ENCODE peak calls at places on chromosomes 4 and X, in eight cellular contexts. I is A549, D is IMR-90, H is astrocyte of the cerebellum, S is left lung, E is mammary epithelial cell, N is choroid plexus epithelial cell, Q is uterus. F is an unnamed sample.

GRCh38 chrX:40107291-40108083 is 9.7 kb upstream of the BCOR start:
- DNase-seq in S (peak), I (peak), D (no peak), Q (peak), E (no peak), N (no peak), H (no peak), F (peak)

GRCh38 chr4:113996599-113997177 is 17.2 kb upstream of the ARSJ start:
- DNase-seq in N (no peak), S (peak), Q (no peak), I (no peak), E (peak), H (no peak), D (peak), F (no peak)

GRCh38 chr4:12791536-12791935 is 692.6 kb downstream of the RAB28 start:
- DNase-seq in H (no peak), Q (no peak), I (no peak), E (no peak), D (no peak), N (peak), S (no peak), F (no peak)

GRCh38 chr4:109559625-109559982 is 442 bp upstream of the MCUB start:
- DNase-seq in H (no peak), S (peak), D (no peak), N (no peak), E (no peak), Q (peak), I (no peak), F (peak)

GRCh38 chr4:104449537-104449936 is 45.2 kb downstream of the CXXC4 start:
- DNase-seq in H (no peak), S (no peak), D (no peak), N (no peak), Q (no peak), I (no peak), E (peak), F (no peak)

GRCh38 chr4:8547912-8548730 is 32.1 kb upstream of the GPR78 start:
- DNase-seq in S (no peak), N (no peak), E (no peak), Q (no peak), H (no peak), D (no peak), I (no peak), F (peak)

GRCh38 chr4:104906274-104906673 is 240.4 kb upstream of the TET2 start:
- DNase-seq in E (no peak), S (no peak), I (no peak), N (no peak), H (no peak), D (no peak), Q (no peak), F (no peak)

GRCh38 chr4:121777625-121778024 is 12.7 kb upstream of the SMIM43 start:
- DNase-seq in N (no peak), Q (no peak), E (no peak), H (no peak), D (no peak), I (no peak), S (no peak), F (no peak)

GRCh38 chr4:141215030-141215429 is 5.7 kb upstream of the ZNF330 start:
- DNase-seq in Q (no peak), N (no peak), E (no peak), S (no peak), D (no peak), I (no peak), H (no peak), F (no peak)

GRCh38 chr4:33060873-33061542 is 2340.8 kb downstream of the PCDH7 start:
- DNase-seq in D (peak), N (peak), S (no peak), Q (no peak), I (peak), H (peak), E (peak), F (peak)

GRCh38 chr4:88660446-88661294 is 37.0 kb downstream of the NAP1L5 start:
- DNase-seq in S (no peak), Q (no peak), H (no peak), E (peak), N (peak), D (peak), I (peak), F (no peak)

GRCh38 chrX:43375146-43375545 is 281.0 kb upstream of the MAOA start:
- DNase-seq in Q (no peak), N (no peak), H (no peak), I (no peak), S (no peak), E (no peak), D (no peak), F (no peak)

GRCh38 chr4:76963136-76963477 is 13.6 kb downstream of the SEPTIN11 start:
- DNase-seq in Q (no peak), N (peak), H (no peak), S (no peak), E (no peak), I (no peak), D (no peak), F (no peak)

GRCh38 chr4:124940387-124940786 is 227.9 kb upstream of the ANKRD50 start:
- DNase-seq in I (peak), N (peak), Q (no peak), D (peak), E (peak), H (peak), S (no peak), F (no peak)

GRCh38 chr4:156968479-156968984 is 3.1 kb downstream of the PDGFC start:
- DNase-seq in E (peak), S (no peak), N (peak), H (peak), Q (peak), I (peak), D (peak), F (no peak)

GRCh38 chrX:2283111-2283847 is 217.5 kb downstream of the DHRSX start:
- DNase-seq in S (no peak), I (no peak), H (peak), Q (no peak), N (no peak), E (no peak), D (no peak), F (no peak)

GRCh38 chr4:124304936-124305335 is 407.6 kb downstream of the ANKRD50 start:
- DNase-seq in Q (no peak), S (no peak), N (peak), I (no peak), H (peak), E (no peak), D (no peak), F (no peak)

GRCh38 chr4:52248836-52249235 is 197.7 kb downstream of the SPATA18 start:
- DNase-seq in Q (no peak), H (no peak), I (no peak), D (no peak), E (peak), S (no peak), N (peak), F (no peak)

GRCh38 chrX:24153796-24154189 is 4.3 kb downstream of the ZFX start:
- DNase-seq in Q (no peak), D (no peak), N (no peak), I (peak), E (no peak), H (no peak), S (no peak), F (no peak)

GRCh38 chr4:152352645-152353116 is 183.2 kb downstream of the FBXW7 start:
- DNase-seq in I (peak), D (peak), Q (peak), H (peak), N (peak), S (no peak), E (peak), F (peak)

GRCh38 chr4:56552273-56552672 is 46.7 kb downstream of the ARL9 start:
- DNase-seq in D (no peak), S (no peak), I (no peak), N (no peak), H (no peak), E (no peak), Q (no peak), F (no peak)

GRCh38 chr4:98746530-98746929 is 88.1 kb upstream of the TSPAN5 start:
- DNase-seq in Q (no peak), N (no peak), S (no peak), H (no peak), D (peak), I (no peak), E (peak), F (no peak)

GRCh38 chr4:79338148-79338547 is 12.3 kb upstream of the NAA11 start:
- DNase-seq in I (no peak), H (no peak), S (no peak), D (no peak), N (no peak), Q (no peak), E (no peak), F (no peak)

GRCh38 chr4:3479358-3480101 is 16.4 kb downstream of the DOK7 start:
- DNase-seq in D (no peak), N (no peak), E (no peak), H (no peak), S (peak), Q (no peak), I (no peak), F (no peak)

GRCh38 chr4:94957030-94957429 is 199.3 kb downstream of the BMPR1B start:
- DNase-seq in S (no peak), I (no peak), Q (no peak), H (no peak), N (no peak), D (no peak), E (no peak), F (no peak)

GRCh38 chr4:122099896-122100295 is 52.2 kb upstream of the BLTP1 start:
- DNase-seq in H (peak), N (peak), I (no peak), E (no peak), S (no peak), Q (no peak), D (peak), F (no peak)

GRCh38 chr4:6658635-6659075 is 18.2 kb downstream of the MRFAP1 start:
- DNase-seq in E (peak), N (peak), S (peak), Q (peak), H (no peak), D (peak), I (no peak), F (peak)
- H3K4me3 ChIP-seq in E (peak), N (peak), S (peak), Q (peak), H (peak), D (peak), I (no peak), F (peak)

DNA sequence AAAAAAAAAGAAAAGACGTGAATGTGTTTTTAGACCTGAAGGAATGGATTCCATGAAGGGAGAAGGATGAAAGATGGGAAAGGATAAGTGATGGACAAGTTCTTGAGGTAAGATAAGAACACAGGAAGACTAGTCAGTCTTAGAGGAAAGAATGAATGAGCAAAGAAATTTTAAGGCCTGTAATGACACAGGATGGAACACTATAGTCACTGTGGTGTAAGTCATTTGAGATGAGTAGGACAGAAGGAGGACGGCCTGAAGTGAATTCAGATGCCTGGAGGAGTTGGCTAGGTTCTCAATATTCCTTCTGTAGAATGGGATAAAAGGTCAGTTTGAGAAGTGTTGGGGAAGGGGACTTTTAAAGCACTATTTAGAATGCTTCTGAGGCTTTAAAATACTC is 3.8 kb downstream of the MSMO1 start:
- DNase-seq in N (no peak), I (no peak), D (no peak), H (no peak), Q (no peak), S (no peak), E (no peak), F (no peak)
- TF ChIP-seq CTCF in N (no peak), I (no peak), D (no peak), H (no peak), Q (no peak), S (no peak), E (no peak), F (no peak)

DNA sequence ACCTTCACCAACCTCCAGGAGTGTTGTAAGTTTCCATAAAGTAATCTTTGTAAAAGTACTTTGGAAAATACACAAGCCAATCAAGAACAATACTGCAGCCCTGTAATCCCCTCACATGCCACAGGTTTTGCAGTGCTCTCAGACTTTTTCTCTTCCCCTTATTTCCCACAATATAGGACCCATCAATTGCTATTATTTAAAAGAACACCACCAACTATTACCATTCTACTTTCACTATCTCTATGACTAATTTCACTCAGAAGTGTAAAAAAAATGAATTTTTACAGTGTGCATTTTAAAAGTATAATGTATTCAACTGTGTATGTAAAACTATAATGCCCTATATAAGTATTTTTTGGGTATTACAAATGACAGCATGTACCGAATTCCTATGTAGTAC is 1.7 kb downstream of the ATP8A1 start:
- DNase-seq in N (peak), Q (no peak), S (no peak), H (no peak), I (no peak), E (no peak), D (no peak), F (no peak)
- H3K4me3 ChIP-seq in N (no peak), Q (no peak), S (peak), H (no peak), I (no peak), E (no peak), D (no peak), F (peak)

GRCh38 chr4:170990989-170991589 is 822.1 kb upstream of the GALNTL6 start:
- DNase-seq in H (peak), S (no peak), D (no peak), I (peak), Q (no peak), E (peak), N (peak), F (no peak)
- TF ChIP-seq CTCF in H (peak), S (peak), D (no peak), I (no peak), Q (no peak), E (peak), N (peak), F (peak)

GRCh38 chr4:15444879-15445576 is 17.2 kb downstream of the C1QTNF7 start:
- DNase-seq in Q (no peak), D (no peak), I (no peak), H (no peak), N (no peak), S (no peak), E (peak), F (no peak)
- H3K4me3 ChIP-seq in Q (no peak), D (no peak), I (no peak), H (no peak), N (no peak), S (no peak), E (no peak), F (no peak)

GRCh38 chr4:108555701-108556100 is 64.7 kb upstream of the RPL34 start:
- DNase-seq in N (no peak), E (no peak), Q (no peak), S (no peak), D (no peak), I (no peak), H (peak), F (no peak)
- TF ChIP-seq CTCF in N (no peak), E (no peak), Q (no peak), S (no peak), D (no peak), I (no peak), H (no peak), F (no peak)

DNA sequence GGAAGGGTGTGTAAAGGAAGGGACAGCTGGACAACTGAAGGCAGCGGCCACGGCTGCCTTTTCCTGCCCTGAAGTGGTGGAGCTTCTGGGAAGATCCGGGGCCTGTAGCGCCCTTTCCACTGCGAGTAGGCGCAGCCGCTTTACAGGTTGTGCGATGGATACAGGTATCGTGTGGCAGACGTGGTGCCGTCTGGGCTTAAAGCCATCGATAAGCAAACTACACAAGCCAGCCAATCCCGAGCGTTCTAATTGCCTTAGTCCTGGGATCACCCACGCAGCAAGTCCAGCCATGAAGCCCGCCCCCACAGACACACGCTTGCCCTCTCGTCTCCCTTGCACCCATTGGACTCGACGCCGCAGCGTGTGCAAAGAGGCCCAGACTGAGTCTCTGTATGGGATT is 15.4 kb downstream of the NKX6-1 start:
- DNase-seq in D (no peak), I (no peak), H (no peak), N (no peak), E (no peak), S (no peak), Q (no peak), F (no peak)
- H3K4me3 ChIP-seq in D (no peak), I (no peak), H (no peak), N (no peak), E (no peak), S (no peak), Q (no peak), F (no peak)

DNA sequence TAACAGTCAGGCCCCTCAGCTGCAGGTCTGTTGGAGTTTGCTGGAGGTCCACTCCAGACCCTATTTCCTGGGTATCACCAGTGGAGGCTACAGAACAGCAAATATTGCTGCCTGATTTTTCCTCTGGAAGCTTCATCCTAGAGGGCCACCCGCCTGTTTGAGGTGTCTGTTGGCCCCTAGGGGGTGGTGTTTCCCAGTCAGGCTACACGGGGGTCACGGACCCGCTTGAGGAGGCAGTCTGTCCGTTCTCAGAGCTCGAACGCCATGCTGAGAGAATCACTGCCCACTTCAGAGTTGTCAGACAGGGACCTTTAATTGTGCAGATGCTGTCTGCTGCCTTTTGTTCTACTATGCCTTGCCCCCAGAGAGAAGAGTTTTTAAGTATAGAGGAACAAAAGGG is 160.8 kb downstream of the DKK2 start:
- DNase-seq in E (no peak), Q (no peak), H (no peak), S (peak), N (no peak), D (no peak), I (peak), F (no peak)
- TF ChIP-seq CTCF in E (no peak), Q (no peak), H (no peak), S (no peak), N (no peak), D (no peak), I (no peak), F (no peak)

F was measured in kidney.